ENCODE peak calls at places on chromosomes 6 and 20, in six cellular contexts. R, K, I, Z, T and C are unnamed samples. For H3K36me3 and H3K27me3, the result is how much of the 10 kb centered on the place peaks cover.

GRCh38 chr20:46903256-46903655 is 8.6 kb downstream of the EYA2 start:
- DNase-seq in Z (no peak), T (no peak), R (no peak), K (no peak), I (no peak), C (no peak)

GRCh38 chr6:125477849-125478248 is 176.1 kb upstream of the HDDC2 start:
- DNase-seq in K (no peak), R (no peak), I (no peak), T (no peak), Z (no peak), C (no peak)

GRCh38 chr6:21064716-21065340 is 528.7 kb upstream of the SOX4 start:
- DNase-seq in I (no peak), Z (no peak), T (no peak), K (no peak), R (no peak), C (no peak)

GRCh38 chr6:74735304-74735703 is 470.5 kb downstream of the COL12A1 start:
- DNase-seq in K (no peak), R (no peak), Z (no peak), I (no peak), T (no peak), C (no peak)

GRCh38 chr6:38248500-38249234 is 391.1 kb downstream of the BTBD9 start:
- DNase-seq in I (no peak), R (no peak), T (no peak), Z (no peak), K (no peak), C (no peak)

GRCh38 chr6:112149719-112150263 is 62.4 kb downstream of the FAM229B start:
- DNase-seq in I (no peak), R (no peak), Z (no peak), K (no peak), T (no peak), C (no peak)

GRCh38 chr20:17786221-17786718 is 86.5 kb downstream of the BANF2 start:
- DNase-seq in R (no peak), I (no peak), T (peak), K (peak), Z (no peak), C (no peak)

GRCh38 chr6:104809116-104809515 is 50.6 kb downstream of the HACE1 start:
- DNase-seq in R (no peak), I (no peak), T (no peak), K (no peak), Z (no peak), C (no peak)

GRCh38 chr6:41836022-41836659 is 48.6 kb downstream of the TOMM6 start:
- DNase-seq in R (no peak), Z (peak), T (no peak), K (no peak), I (peak), C (no peak)

GRCh38 chr6:113018351-113019151 is 671.4 kb downstream of the RFPL4B start:
- DNase-seq in R (no peak), K (no peak), I (no peak), T (no peak), Z (no peak), C (no peak)

GRCh38 chr6:144893737-144894151 is 608.6 kb downstream of the UTRN start:
- DNase-seq in T (no peak), K (no peak), Z (no peak), R (no peak), I (no peak), C (no peak)

GRCh38 chr20:5400164-5400762 is 83.5 kb upstream of the PROKR2 start:
- DNase-seq in Z (peak), I (peak), K (no peak), T (no peak), R (no peak), C (peak)

GRCh38 chr20:54995021-54995420 is 519.6 kb downstream of the DOK5 start:
- DNase-seq in K (no peak), Z (no peak), T (no peak), R (no peak), I (no peak), C (no peak)

GRCh38 chr6:95087394-95088097 is 489.8 kb upstream of the MANEA start:
- DNase-seq in R (peak), Z (peak), I (no peak), K (no peak), T (no peak), C (no peak)

GRCh38 chr20:9306521-9306920 is 207.9 kb upstream of the LAMP5 start:
- DNase-seq in Z (no peak), R (no peak), K (no peak), I (no peak), T (no peak), C (no peak)

GRCh38 chr20:676315-676937 is 824 bp upstream of the SCRT2 start:
- DNase-seq in I (no peak), T (no peak), Z (no peak), R (no peak), K (no peak), C (no peak)

GRCh38 chr6:168307011-168307694 is 12.4 kb downstream of the DACT2 start:
- DNase-seq in T (no peak), Z (no peak), K (no peak), R (no peak), I (no peak), C (no peak)

GRCh38 chr20:40882173-40882572 is 146.4 kb upstream of the TOP1 start:
- DNase-seq in T (no peak), I (no peak), Z (no peak), R (no peak), K (no peak), C (no peak)

GRCh38 chr6:146544783-146545182 is 1.1 kb downstream of the RAB32 start:
- DNase-seq in T (no peak), Z (no peak), K (no peak), I (no peak), R (no peak), C (peak)

GRCh38 chr6:28742668-28743270 is 181.0 kb downstream of the TRIM27 start:
- DNase-seq in Z (no peak), I (no peak), T (no peak), K (no peak), R (peak), C (peak)

GRCh38 chr6:15842718-15843117 is 179.9 kb upstream of the DTNBP1 start:
- DNase-seq in T (no peak), Z (no peak), R (no peak), I (no peak), K (no peak), C (no peak)

GRCh38 chr6:170439366-170440351 is 113.4 kb downstream of the PSMB1 start:
- DNase-seq in R (no peak), I (no peak), K (no peak), T (peak), Z (no peak), C (peak)

GRCh38 chr20:8007490-8007889 is 12.1 kb downstream of the TMX4 start:
- DNase-seq in I (no peak), K (no peak), Z (no peak), R (no peak), T (no peak), C (no peak)

GRCh38 chr20:15931897-15932296 is 641.4 kb downstream of the KIF16B start:
- DNase-seq in K (no peak), I (no peak), Z (no peak), R (no peak), T (no peak), C (no peak)

GRCh38 chr6:30169658-30170614 is 6.6 kb downstream of the TRIM15 start:
- DNase-seq in K (no peak), I (peak), Z (peak), T (no peak), R (no peak), C (no peak)

GRCh38 chr20:38152175-38153010 is 12.7 kb downstream of the TGM2 start:
- DNase-seq in R (peak), T (peak), Z (no peak), I (no peak), K (peak), C (no peak)

GRCh38 chr20:1902188-1902587 is 7.0 kb downstream of the SIRPA start:
- DNase-seq in K (no peak), I (no peak), Z (no peak), T (no peak), R (no peak), C (no peak)

GRCh38 chr6:41588083-41588482 is 41.9 kb downstream of the FOXP4 start:
- DNase-seq in I (no peak), R (peak), T (no peak), Z (no peak), K (no peak), C (no peak)

GRCh38 chr6:35635601-35636597 is 52.8 kb downstream of the FKBP5 start:
- DNase-seq in Z (no peak), K (no peak), T (no peak), I (no peak), R (no peak), C (no peak)

GRCh38 chr20:4041748-4042411 is 26.5 kb upstream of the RNF24 start:
- DNase-seq in R (peak), K (peak), Z (no peak), T (peak), I (no peak), C (peak)

GRCh38 chr20:5188736-5189135 is 61.9 kb downstream of the CDS2 start:
- DNase-seq in K (no peak), R (no peak), T (no peak), I (no peak), Z (no peak), C (peak)

GRCh38 chr6:117960906-117961700 is 54.0 kb downstream of the SLC35F1 start:
- DNase-seq in K (no peak), I (no peak), Z (no peak), T (no peak), R (no peak), C (no peak)

DNA sequence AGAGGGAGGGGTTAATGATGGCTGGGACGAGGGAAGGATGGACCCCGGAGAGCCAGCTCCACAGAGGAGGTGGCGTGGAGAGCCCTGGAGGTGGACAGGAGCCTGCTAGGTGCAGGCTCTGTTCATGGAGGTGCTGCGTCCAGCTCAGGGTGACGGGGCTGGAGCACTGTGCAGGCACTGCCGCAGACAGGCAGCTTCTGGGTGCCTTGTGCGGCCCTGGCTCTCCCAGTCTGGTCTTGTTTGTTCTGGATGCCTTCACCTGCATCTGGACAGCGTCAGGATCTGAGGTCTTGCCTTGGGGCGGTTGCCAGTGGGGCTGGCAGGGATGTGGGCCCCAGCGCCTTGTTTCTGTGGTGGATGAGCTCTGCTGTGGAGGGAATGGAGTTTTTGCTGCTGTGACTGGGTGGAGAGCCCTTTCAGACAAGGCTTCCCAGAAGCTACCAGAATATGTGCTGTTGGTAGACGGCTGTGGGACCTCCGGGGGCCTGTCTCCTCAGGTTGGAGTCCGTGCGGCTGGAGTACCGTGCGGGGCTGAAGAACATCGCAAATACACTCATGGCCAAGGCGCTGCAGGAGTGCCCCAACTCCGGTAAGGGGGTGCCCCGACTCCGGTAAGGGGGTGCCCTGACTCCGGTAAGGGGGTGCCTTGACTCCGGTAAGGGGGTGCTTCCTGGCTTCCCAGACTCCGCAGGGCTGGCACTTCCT is 7.8 kb upstream of the C20orf204 start:
- DNase-seq in Z (no peak), I (no peak), K (no peak), R (peak), T (no peak), C (no peak)
- H3K36me3 ChIP-seq in Z (half or more), I (under half), K (half or more), R (half or more), T (under half), C (half or more)

GRCh38 chr6:140966676-140967075 is 1166.0 kb upstream of the GJE1 start:
- DNase-seq in I (no peak), Z (no peak), T (no peak), K (no peak), R (no peak), C (no peak)

GRCh38 chr6:140968062-140968461 is 1164.7 kb upstream of the GJE1 start:
- DNase-seq in T (no peak), Z (no peak), R (no peak), I (no peak), K (no peak), C (no peak)

DNA sequence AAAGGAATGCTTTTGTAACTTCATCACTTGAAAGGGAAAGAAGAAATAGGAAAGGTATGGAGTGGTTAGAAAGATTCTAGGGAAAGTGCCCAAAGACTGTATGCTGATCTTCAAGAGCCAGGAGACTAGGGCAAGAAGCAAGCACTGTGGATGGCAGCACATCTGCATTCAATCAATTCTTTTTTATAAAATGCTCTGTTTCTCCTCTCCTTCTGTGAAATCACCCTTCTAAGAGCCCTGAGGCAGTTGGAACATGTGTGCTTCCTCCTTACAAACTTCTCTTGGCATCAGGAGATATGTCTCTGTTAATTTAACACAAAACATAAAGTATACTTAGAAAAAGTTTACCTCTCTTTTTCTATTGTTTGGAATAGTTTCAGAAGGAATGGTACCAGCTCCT is 1162.2 kb upstream of the GJE1 start:
- DNase-seq in T (no peak), I (no peak), R (no peak), Z (no peak), K (no peak), C (no peak)
- H3K4me3 ChIP-seq in T (no peak), I (no peak), R (no peak), Z (no peak), K (no peak), C (no peak)

GRCh38 chr6:47019941-47020340 is 22.2 kb downstream of the ADGRF1 start:
- DNase-seq in T (no peak), I (no peak), Z (no peak), R (no peak), K (no peak), C (no peak)

GRCh38 chr6:47016236-47016635 is 25.9 kb downstream of the ADGRF1 start:
- DNase-seq in Z (no peak), T (no peak), I (no peak), R (no peak), K (no peak), C (no peak)

GRCh38 chr6:47014401-47014800 is 27.7 kb downstream of the ADGRF1 start:
- DNase-seq in I (no peak), K (no peak), R (no peak), Z (no peak), T (no peak), C (no peak)

GRCh38 chr6:47016916-47017315 is 25.2 kb downstream of the ADGRF1 start:
- DNase-seq in I (no peak), K (no peak), R (no peak), Z (no peak), T (no peak), C (no peak)
- H3K27me3 ChIP-seq in I (under half), K (under half), R (under half), Z (under half), T (under half), C (under half)

DNA sequence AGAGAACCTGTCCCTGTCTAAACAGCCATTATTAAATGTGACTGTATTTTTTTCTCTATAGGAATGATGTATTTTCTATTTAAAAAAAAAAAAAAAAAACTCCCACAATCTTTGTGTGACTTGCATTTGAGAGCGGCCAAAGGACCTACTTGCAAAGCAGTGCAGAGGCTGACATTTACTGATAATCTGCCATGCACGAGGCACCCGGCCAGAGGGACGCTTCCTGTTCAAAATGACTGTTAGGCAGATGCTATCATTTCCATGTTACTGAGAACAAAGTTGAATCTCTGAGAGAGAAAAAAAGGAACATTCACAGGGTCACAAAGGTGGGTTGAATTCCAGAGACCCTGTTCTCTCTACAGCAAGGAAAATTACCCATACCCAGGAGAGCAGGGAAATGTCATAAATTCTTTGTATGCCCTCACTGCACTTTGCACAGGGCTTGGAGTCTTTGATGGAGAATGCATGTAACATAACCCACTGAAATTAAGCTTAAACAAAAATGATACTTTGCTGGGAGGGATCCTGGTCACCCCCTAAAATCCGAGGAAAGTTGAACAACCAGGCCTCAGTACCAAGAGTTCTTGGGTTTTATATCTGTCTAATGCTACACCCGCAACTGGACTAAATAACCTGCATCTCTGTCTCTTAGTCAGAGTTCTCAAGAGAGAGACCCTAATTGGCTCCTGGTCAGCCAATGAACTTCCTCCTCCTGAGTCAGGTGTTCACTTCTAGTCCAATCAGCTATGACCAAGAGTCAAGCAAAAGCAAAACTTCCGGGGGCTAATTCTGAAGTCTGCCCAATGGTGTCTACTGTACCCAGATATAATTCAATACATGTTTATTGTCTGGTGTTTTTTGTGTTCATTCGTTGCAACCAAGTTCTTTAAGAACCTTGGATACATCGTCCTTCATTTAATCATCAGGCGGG is 61.2 kb downstream of the GCLC start:
- DNase-seq in R (peak), Z (peak), T (peak), K (peak), I (peak), C (no peak)
- H3K36me3 ChIP-seq in R (under half), Z (under half), T (under half), K (under half), I (under half), C (under half)

GRCh38 chr20:53161073-53161472 is 188.9 kb downstream of the TSHZ2 start:
- DNase-seq in K (no peak), I (no peak), T (no peak), R (no peak), Z (no peak), C (no peak)

GRCh38 chr20:53162251-53162835 is 190.2 kb downstream of the TSHZ2 start:
- DNase-seq in R (no peak), K (peak), I (no peak), Z (peak), T (peak), C (peak)

GRCh38 chr20:53161473-53161872 is 189.3 kb downstream of the TSHZ2 start:
- DNase-seq in Z (no peak), K (no peak), T (no peak), R (no peak), I (no peak), C (no peak)

GRCh38 chr20:53157443-53158408 is 185.6 kb downstream of the TSHZ2 start:
- DNase-seq in I (peak), T (peak), Z (no peak), K (no peak), R (peak), C (peak)

GRCh38 chr20:53159144-53159543 is 187.0 kb downstream of the TSHZ2 start:
- DNase-seq in K (no peak), I (no peak), T (no peak), R (no peak), Z (no peak), C (no peak)
- H3K4me3 ChIP-seq in K (no peak), I (no peak), T (no peak), R (no peak), Z (no peak), C (no peak)

GRCh38 chr6:87968435-87969278 is 79.0 kb upstream of the SPACA1 start:
- DNase-seq in K (no peak), I (peak), Z (peak), R (no peak), T (no peak), C (peak)
- H3K27me3 ChIP-seq in K (half or more), I (under half), Z (under half), R (under half), T (under half), C (under half)

GRCh38 chr20:36929290-36929689 is 22.2 kb downstream of the SAMHD1 start:
- DNase-seq in R (no peak), K (no peak), T (no peak), I (no peak), Z (no peak), C (peak)

GRCh38 chr20:36927704-36928103 is 23.8 kb downstream of the SAMHD1 start:
- DNase-seq in Z (no peak), R (no peak), T (no peak), K (no peak), I (no peak), C (peak)

GRCh38 chr20:36932476-36933426 is 18.8 kb downstream of the SAMHD1 start:
- DNase-seq in R (no peak), T (no peak), Z (no peak), I (no peak), K (no peak), C (no peak)

GRCh38 chr20:36926653-36927200 is 24.8 kb downstream of the SAMHD1 start:
- DNase-seq in R (no peak), I (no peak), K (no peak), T (no peak), Z (no peak), C (peak)

GRCh38 chr20:36929691-36930090 is 21.8 kb downstream of the SAMHD1 start:
- DNase-seq in K (no peak), I (no peak), T (no peak), Z (no peak), R (no peak), C (no peak)
- H3K36me3 ChIP-seq in K (half or more), I (under half), T (under half), Z (under half), R (under half), C (under half)

GRCh38 chr6:50840814-50841192 is 22.1 kb downstream of the TFAP2B start:
- DNase-seq in R (no peak), K (no peak), T (no peak), I (no peak), Z (no peak), C (no peak)
- H3K4me3 ChIP-seq in R (no peak), K (no peak), T (no peak), I (no peak), Z (no peak), C (no peak)

GRCh38 chr20:44395183-44395962 is 39.9 kb downstream of the HNF4A start:
- DNase-seq in T (no peak), Z (no peak), I (no peak), K (no peak), R (no peak), C (peak)
- H3K27me3 ChIP-seq in T (under half), Z (under half), I (under half), K (under half), R (under half), C (under half)

GRCh38 chr6:129046526-129046925 is 163.6 kb downstream of the LAMA2 start:
- DNase-seq in T (no peak), I (no peak), R (no peak), Z (no peak), K (no peak), C (no peak)
- H3K36me3 ChIP-seq in T (under half), I (under half), R (under half), Z (under half), K (under half), C (under half)